ENCODE peak calls at places on chromosomes 5 and 9, in six cellular contexts. Z is tibial nerve, D is psoas muscle, N is esophagus squamous epithelium, J is osteoblast, Y is astrocyte. V is an unnamed sample. For H3K4me1, the result is how much of the 10 kb centered on the place peaks cover.

GRCh38 chr9:129278391-129279237 is 100.6 kb upstream of the IER5L start:
- DNase-seq in Z (peak), J (peak), N (no peak), Y (peak), D (no peak), V (no peak)

GRCh38 chr5:60404171-60404570 is 295.8 kb downstream of the DEPDC1B start:
- DNase-seq in J (no peak), D (no peak), Y (peak), N (no peak), Z (no peak), V (no peak)

GRCh38 chr9:73154760-73155159 is 3.1 kb downstream of the ANXA1 start:
- DNase-seq in Y (no peak), Z (no peak), J (no peak), D (no peak), N (no peak), V (no peak)

GRCh38 chr5:111486055-111486454 is 26.3 kb downstream of the STARD4 start:
- DNase-seq in Z (no peak), D (no peak), J (peak), Y (no peak), N (no peak), V (no peak)

GRCh38 chr9:5111696-5112095 is 73.7 kb downstream of the INSL6 start:
- DNase-seq in J (peak), D (peak), N (no peak), Z (no peak), Y (no peak), V (no peak)

GRCh38 chr5:174425271-174425963 is 299.0 kb upstream of the MSX2 start:
- DNase-seq in Z (no peak), Y (no peak), J (no peak), N (no peak), D (no peak), V (no peak)

GRCh38 chr5:141001466-141001853 is 35.2 kb downstream of the PCDHAC2 start:
- DNase-seq in Y (no peak), D (no peak), N (no peak), J (no peak), Z (no peak), V (no peak)

GRCh38 chr5:57784106-57784505 is 301.5 kb upstream of the ACTBL2 start:
- DNase-seq in N (no peak), D (no peak), J (peak), Y (peak), Z (no peak), V (no peak)

GRCh38 chr5:177486256-177486655 is 11.1 kb downstream of the PDLIM7 start:
- DNase-seq in N (no peak), Y (no peak), Z (no peak), J (no peak), D (no peak), V (no peak)

GRCh38 chr9:114789006-114789405 is 16.8 kb downstream of the TNFSF15 start:
- DNase-seq in D (no peak), Z (no peak), Y (no peak), N (no peak), J (no peak), V (no peak)

GRCh38 chr5:153752890-153753289 is 262.4 kb downstream of the GRIA1 start:
- DNase-seq in J (peak), N (no peak), D (no peak), Y (peak), Z (no peak), V (no peak)

GRCh38 chr9:88179080-88179521 is 40.8 kb upstream of the SPATA31C2 start:
- DNase-seq in D (no peak), Y (no peak), Z (no peak), J (no peak), N (no peak), V (no peak)

GRCh38 chr9:134910146-134910545 is 7.6 kb downstream of the FCN1 start:
- DNase-seq in Y (no peak), J (no peak), Z (no peak), N (no peak), D (no peak), V (no peak)

GRCh38 chr5:138354926-138355378 is 2.5 kb downstream of the KDM3B start:
- DNase-seq in Z (no peak), Y (peak), J (peak), D (no peak), N (no peak), V (peak)

GRCh38 chr9:119963798-119964372 is 594.6 kb upstream of the BRINP1 start:
- DNase-seq in N (no peak), J (peak), Y (peak), Z (no peak), D (no peak), V (no peak)

GRCh38 chr5:43049216-43049615 is 9.1 kb upstream of the ANXA2R start:
- DNase-seq in Y (peak), D (no peak), Z (no peak), N (no peak), J (no peak), V (no peak)

GRCh38 chr5:173941758-173942401 is 47.1 kb upstream of the C5orf47 start:
- DNase-seq in J (no peak), D (no peak), Y (no peak), Z (no peak), N (no peak), V (no peak)

GRCh38 chr9:127178646-127179632 is 56.5 kb upstream of the ANGPTL2 start:
- DNase-seq in D (no peak), Z (no peak), J (peak), N (no peak), Y (no peak), V (no peak)

GRCh38 chr9:131402738-131403492 is 9.0 kb downstream of the PRRC2B start:
- DNase-seq in D (peak), Z (peak), N (no peak), Y (peak), J (peak), V (no peak)

GRCh38 chr9:131402073-131402472 is 8.2 kb downstream of the PRRC2B start:
- DNase-seq in Y (peak), Z (no peak), J (no peak), D (no peak), N (no peak), V (no peak)

GRCh38 chr9:131404581-131404980 is 10.7 kb downstream of the PRRC2B start:
- DNase-seq in D (no peak), N (no peak), Z (no peak), Y (peak), J (no peak), V (no peak)

GRCh38 chr9:131404987-131405386 is 11.1 kb downstream of the PRRC2B start:
- DNase-seq in Z (no peak), N (no peak), D (no peak), Y (no peak), J (no peak), V (no peak)

DNA sequence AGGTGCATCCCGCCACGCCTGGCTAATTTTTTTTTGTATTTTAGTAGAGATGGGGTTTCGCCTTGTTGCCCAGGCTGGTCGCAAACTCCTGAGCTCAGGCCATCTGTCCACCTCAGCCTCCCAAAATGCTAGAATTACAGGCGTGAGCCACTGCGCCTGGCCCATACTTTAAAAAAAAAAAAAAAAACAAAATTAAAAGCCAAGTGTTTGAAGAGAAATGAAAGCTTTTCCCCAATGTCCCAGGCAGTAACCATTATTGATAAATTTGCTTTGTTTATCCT is 9.5 kb downstream of the PRRC2B start:
- DNase-seq in Y (no peak), Z (no peak), D (no peak), J (no peak), N (no peak), V (no peak)
- H3K4me1 ChIP-seq in Y (half or more), Z (half or more), D (half or more), J (half or more), N (half or more), V (half or more)

GRCh38 chr5:148858106-148858505 is 31.7 kb downstream of the ADRB2 start:
- DNase-seq in Z (no peak), J (no peak), D (no peak), N (no peak), Y (peak), V (no peak)

GRCh38 chr5:148860599-148860998 is 34.2 kb downstream of the ADRB2 start:
- DNase-seq in J (no peak), Y (no peak), D (no peak), Z (no peak), N (no peak), V (no peak)

GRCh38 chr5:148857474-148857873 is 31.1 kb downstream of the ADRB2 start:
- DNase-seq in Y (no peak), D (no peak), J (no peak), Z (no peak), N (no peak), V (no peak)

GRCh38 chr5:148856424-148856823 is 30.0 kb downstream of the ADRB2 start:
- DNase-seq in D (no peak), Z (no peak), Y (no peak), N (no peak), J (no peak), V (no peak)

GRCh38 chr5:148858547-148858946 is 32.1 kb downstream of the ADRB2 start:
- DNase-seq in D (no peak), Z (no peak), J (no peak), N (no peak), Y (no peak), V (no peak)
- H3K4me1 ChIP-seq in D (half or more), Z (under half), J (under half), N (under half), Y (under half), V (under half)

DNA sequence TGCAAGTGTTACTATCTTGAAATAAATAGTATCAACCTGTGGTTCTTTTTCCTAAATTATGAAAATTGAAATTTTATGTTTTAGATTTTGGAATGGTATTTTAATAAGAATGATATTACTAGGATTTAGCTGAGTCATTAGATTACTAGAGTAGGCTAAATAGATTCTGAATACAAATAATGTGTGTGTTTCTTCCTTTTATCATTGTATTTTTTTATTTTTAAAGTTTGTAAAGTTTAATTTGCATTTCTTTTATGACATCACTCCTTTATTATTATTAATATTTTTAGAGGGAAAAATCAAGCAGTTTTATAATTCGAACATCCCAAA is 8.0 kb upstream of the FAM120AOS start:
- DNase-seq in J (no peak), Z (no peak), Y (no peak), D (no peak), N (no peak), V (no peak)
- H3K4me1 ChIP-seq in J (under half), Z (under half), Y (under half), D (half or more), N (under half), V (under half)

DNA sequence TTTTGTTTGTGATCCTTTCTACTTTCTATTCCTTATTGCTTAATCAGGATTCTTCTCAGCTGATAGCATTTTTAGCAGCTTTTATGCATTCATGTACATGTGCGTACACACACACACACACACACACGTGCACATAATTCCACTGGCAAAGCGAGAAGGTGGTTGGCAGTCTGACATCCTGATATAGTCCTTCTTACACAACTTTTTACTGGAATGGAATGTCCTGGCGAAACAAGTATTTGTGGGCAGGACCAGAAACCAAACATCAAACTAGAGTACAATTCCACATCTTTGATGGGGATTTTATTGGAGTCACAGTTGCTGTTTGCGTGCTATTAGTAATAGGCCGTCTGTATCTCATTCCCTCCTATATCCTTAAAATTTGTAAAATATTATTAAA is 356.5 kb downstream of the CCDC171 start:
- DNase-seq in J (no peak), Z (no peak), Y (peak), N (no peak), D (no peak), V (no peak)
- H3K4me1 ChIP-seq in J (under half), Z (under half), Y (under half), N (under half), D (under half), V (under half)